ENCODE peak calls at places on chromosomes 5 and 9, in seven cellular contexts. Z is HepG2, U is GM23338, N is A549, K is HL-60, A is K562, J is SK-N-SH. L is an unnamed sample.
A peak's percentile ranks its signal among the peaks of the same experiment; 100 is the strongest.

GRCh38 chr9:92650296-92650695 is 19.6 kb downstream of the IPPK start:
- DNase-seq in Z (no peak), U (no peak), N (no peak), K (no peak), A (no peak), J (no peak), L (no peak)

GRCh38 chr9:117720555-117720954 is 16.4 kb downstream of the TLR4 start:
- DNase-seq in Z (no peak), U (no peak), N (no peak), K (no peak), A (peak; percentile 4), J (no peak), L (no peak)

GRCh38 chr9:121645003-121645402 is 6.4 kb upstream of the DAB2IP start:
- DNase-seq in Z (no peak), U (no peak), N (no peak), K (no peak), A (no peak), J (peak; percentile 79), L (no peak)

GRCh38 chr9:27828908-27829307 is 255.6 kb upstream of the C9orf72 start:
- DNase-seq in Z (no peak), U (no peak), N (no peak), K (no peak), A (no peak), J (no peak), L (no peak)

GRCh38 chr5:74412064-74412463 is 228.5 kb downstream of the ENC1 start:
- DNase-seq in Z (no peak), U (peak; percentile 60), N (no peak), K (no peak), A (no peak), J (no peak), L (no peak)

GRCh38 chr5:111672126-111672525 is 84.9 kb downstream of the NREP start:
- DNase-seq in Z (no peak), U (no peak), N (no peak), K (no peak), A (no peak), J (no peak), L (no peak)

GRCh38 chr9:19379697-19380046 is 364 bp downstream of the RPS6 start:
- DNase-seq in Z (no peak), U (peak; percentile 35), N (no peak), K (no peak), A (peak; percentile 22), J (peak; percentile 54), L (no peak)

GRCh38 chr9:132752877-132753592 is 82.8 kb downstream of the GTF3C4 start:
- DNase-seq in Z (no peak), U (no peak), N (no peak), K (no peak), A (no peak), J (no peak), L (no peak)

GRCh38 chr9:133355881-133356357 is 368 bp downstream of the SURF1 start:
- DNase-seq in Z (no peak), U (peak; percentile 51), N (no peak), K (no peak), A (no peak), J (no peak), L (no peak)

GRCh38 chr5:143886621-143887301 is 74.8 kb downstream of the HMHB1 start:
- DNase-seq in Z (no peak), U (no peak), N (no peak), K (no peak), A (no peak), J (peak; percentile 12), L (no peak)

GRCh38 chr5:139232161-139232724 is 34.1 kb upstream of the SIL1 start:
- DNase-seq in Z (no peak), U (no peak), N (no peak), K (no peak), A (peak; percentile 44), J (no peak), L (no peak)

GRCh38 chr5:147918101-147918500 is 11.8 kb upstream of the C5orf46 start:
- DNase-seq in Z (no peak), U (no peak), N (no peak), K (no peak), A (no peak), J (no peak), L (no peak)
- TF ChIP-seq CTCF in Z (no peak), U (no peak), N (no peak), K (no peak), A (no peak), J (no peak), L (no peak)

DNA sequence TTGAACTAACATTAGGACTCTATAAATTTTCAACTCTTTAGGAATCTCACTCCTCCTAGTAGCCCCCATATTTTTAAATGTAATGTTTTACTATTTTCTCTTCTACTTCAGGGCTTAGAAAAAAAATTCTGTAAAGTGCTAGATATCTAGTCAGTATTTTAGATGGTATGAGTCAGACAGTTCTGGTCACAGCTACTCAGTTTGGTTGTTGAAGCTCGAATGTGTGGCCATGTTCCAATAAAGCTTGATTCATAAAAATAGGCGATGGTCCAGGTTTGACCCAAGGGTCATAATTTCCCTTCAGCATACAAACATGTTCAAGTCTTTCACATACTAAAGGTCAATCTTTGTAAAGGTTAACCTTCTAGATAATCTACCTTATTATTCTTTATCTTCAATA is 566.0 kb upstream of the CDH18 start:
- DNase-seq in Z (no peak), U (no peak), N (no peak), K (no peak), A (no peak), J (no peak), L (no peak)
- TF ChIP-seq REST in Z (no peak), U (no peak), N (no peak), K (no peak), A (no peak), J (no peak), L (no peak)

GRCh38 chr5:177314376-177315342 is 3.0 kb upstream of the MXD3 start:
- DNase-seq in Z (no peak), U (no peak), N (no peak), K (no peak), A (no peak), J (no peak), L (no peak)

GRCh38 chr5:177311361-177311722 is 356 bp downstream of the MXD3 start:
- DNase-seq in Z (no peak), U (no peak), N (no peak), K (no peak), A (no peak), J (peak; percentile 71), L (no peak)

GRCh38 chr5:177313561-177314259 is 2.0 kb upstream of the MXD3 start:
- DNase-seq in Z (no peak), U (no peak), N (no peak), K (no peak), A (no peak), J (no peak), L (no peak)

GRCh38 chr5:177311723-177312648 is at the start of gene MXD3:
- DNase-seq in Z (peak; percentile 94), U (peak; percentile 100), N (peak; percentile 97), K (peak; percentile 98), A (peak; percentile 97), J (peak; percentile 97), L (no peak)

DNA sequence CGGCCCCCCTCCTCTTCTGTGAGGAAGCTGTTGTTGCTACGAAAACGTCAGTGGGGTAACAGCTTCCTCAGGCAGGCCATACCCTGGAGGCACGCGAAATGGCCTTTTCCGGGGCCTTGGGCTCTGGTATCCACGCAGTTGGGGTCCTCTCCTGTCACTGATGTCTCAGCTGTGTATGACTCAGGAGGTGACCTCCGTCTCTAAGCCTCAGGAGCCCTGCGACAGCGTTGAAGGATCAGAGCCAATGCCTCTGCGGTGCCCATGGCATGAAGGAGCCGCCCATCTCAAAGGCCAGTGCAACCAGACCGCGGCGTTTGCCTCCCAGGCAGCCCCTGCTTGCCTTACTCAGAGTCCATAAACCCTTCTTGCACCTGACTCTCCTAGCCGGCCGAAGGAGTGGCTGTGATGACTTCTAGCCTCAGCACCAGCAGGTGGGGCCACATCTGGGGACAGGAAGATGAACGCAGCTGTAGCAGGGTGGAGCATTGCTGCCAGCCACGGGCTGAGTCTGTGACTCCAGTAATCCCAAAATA is 1.0 kb upstream of the MXD3 start:
- DNase-seq in Z (peak; percentile 43), U (peak; percentile 72), N (peak; percentile 65), K (peak; percentile 66), A (peak; percentile 60), J (peak; percentile 49), L (no peak)
- TF ChIP-seq CTCF in Z (peak; percentile 55), U (peak; percentile 43), N (no peak), K (no peak), A (peak; percentile 34), J (no peak), L (peak; percentile 13)

GRCh38 chr5:129461816-129462396 is 1.8 kb downstream of the ADAMTS19 start:
- DNase-seq in Z (no peak), U (no peak), N (no peak), K (no peak), A (no peak), J (no peak), L (no peak)

GRCh38 chr5:129465945-129466344 is 5.8 kb downstream of the ADAMTS19 start:
- DNase-seq in Z (no peak), U (no peak), N (no peak), K (no peak), A (no peak), J (no peak), L (no peak)

GRCh38 chr5:129460121-129460950 is at the start of gene ADAMTS19:
- DNase-seq in Z (no peak), U (peak; percentile 76), N (peak; percentile 14), K (no peak), A (no peak), J (peak; percentile 61), L (no peak)

GRCh38 chr5:129459485-129460120 is 495 bp upstream of the ADAMTS19 start:
- DNase-seq in Z (no peak), U (peak; percentile 86), N (peak; percentile 5), K (no peak), A (no peak), J (peak; percentile 44), L (no peak)

DNA sequence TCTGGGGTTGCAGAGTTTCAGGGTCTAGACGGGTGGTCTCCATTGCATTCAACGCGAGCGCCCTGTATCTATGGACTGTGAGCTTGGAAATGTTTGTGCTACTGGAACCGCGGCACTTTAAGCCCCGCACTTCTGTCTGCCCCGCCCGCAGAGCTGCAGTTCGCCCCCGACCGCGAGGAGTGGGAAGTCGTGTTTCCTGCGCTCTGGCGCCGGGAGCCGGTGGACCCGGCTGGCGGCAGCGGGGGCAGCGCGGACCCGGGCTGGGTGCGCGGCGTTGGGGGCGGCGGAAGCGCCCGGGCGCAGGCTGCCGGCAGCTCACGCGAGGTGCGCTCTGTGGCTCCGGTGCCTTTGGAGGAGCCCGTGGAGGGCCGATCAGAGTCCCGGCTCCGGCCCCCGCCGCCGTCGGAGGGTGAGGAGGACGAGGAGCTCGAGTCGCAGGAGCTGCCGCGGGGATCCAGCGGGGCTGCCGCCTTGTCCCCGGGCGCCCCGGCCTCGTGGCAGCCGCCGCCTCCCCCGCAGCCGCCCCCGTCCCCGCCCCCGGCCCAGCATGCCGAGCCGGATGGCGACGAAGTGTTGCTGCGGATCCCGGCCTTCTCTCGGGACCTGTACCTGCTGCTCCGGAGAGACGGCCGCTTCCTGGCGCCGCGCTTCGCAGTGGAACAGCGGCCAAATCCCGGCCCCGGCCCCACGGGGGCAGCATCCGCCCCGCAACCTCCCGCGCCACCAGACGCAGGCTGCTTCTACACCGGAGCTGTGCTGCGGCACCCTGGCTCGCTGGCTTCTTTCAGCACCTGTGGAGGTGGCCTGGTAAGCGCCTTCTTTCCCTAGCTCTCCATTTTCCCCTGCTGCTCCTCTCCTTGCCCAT is 1.1 kb downstream of the ADAMTS19 start:
- DNase-seq in Z (no peak), U (peak; percentile 82), N (peak; percentile 23), K (peak; percentile 1), A (peak; percentile 9), J (peak; percentile 71), L (no peak)
- TF ChIP-seq REST in Z (no peak), U (no peak), N (no peak), K (no peak), A (no peak), J (no peak), L (no peak)

L was measured in Panc1.